ENCODE peak calls at places on chromosomes 16 and 17, in six cellular contexts. P is A673, H is PC-3, D is transverse colon, F is lower lobe of right lung, I is Peyer's patch. V is an unnamed sample.

GRCh38 chr16:67537636-67538591 is 9.3 kb downstream of the RIPOR1 start:
- DNase-seq in P (no peak), H (no peak), D (peak), F (peak), I (peak), V (no peak)

GRCh38 chr17:40443196-40443987 is at the start of gene IGFBP4:
- DNase-seq in P (peak), H (peak), D (peak), F (peak), I (peak), V (no peak)

GRCh38 chr17:65323055-65323454 is 185.9 kb downstream of the RGS9 start:
- DNase-seq in P (no peak), H (no peak), D (no peak), F (no peak), I (no peak), V (peak)

GRCh38 chr16:25010542-25010941 is 4.6 kb downstream of the ARHGAP17 start:
- DNase-seq in P (peak), H (no peak), D (no peak), F (no peak), I (no peak), V (no peak)

GRCh38 chr16:23125277-23125676 is 24.0 kb downstream of the USP31 start:
- DNase-seq in P (no peak), H (no peak), D (no peak), F (no peak), I (no peak), V (no peak)

GRCh38 chr16:27489906-27490305 is 59.8 kb downstream of the GTF3C1 start:
- DNase-seq in P (no peak), H (no peak), D (no peak), F (no peak), I (no peak), V (no peak)

GRCh38 chr16:55662641-55663040 is 6.9 kb downstream of the SLC6A2 start:
- DNase-seq in P (no peak), H (no peak), D (no peak), F (no peak), I (no peak), V (no peak)

GRCh38 chr17:45940826-45941225 is 46.5 kb downstream of the MAPT start:
- DNase-seq in P (no peak), H (no peak), D (peak), F (no peak), I (no peak), V (no peak)

GRCh38 chr17:41678907-41679739 is 9.6 kb upstream of the EIF1 start:
- DNase-seq in P (peak), H (peak), D (no peak), F (no peak), I (peak), V (peak)

DNA sequence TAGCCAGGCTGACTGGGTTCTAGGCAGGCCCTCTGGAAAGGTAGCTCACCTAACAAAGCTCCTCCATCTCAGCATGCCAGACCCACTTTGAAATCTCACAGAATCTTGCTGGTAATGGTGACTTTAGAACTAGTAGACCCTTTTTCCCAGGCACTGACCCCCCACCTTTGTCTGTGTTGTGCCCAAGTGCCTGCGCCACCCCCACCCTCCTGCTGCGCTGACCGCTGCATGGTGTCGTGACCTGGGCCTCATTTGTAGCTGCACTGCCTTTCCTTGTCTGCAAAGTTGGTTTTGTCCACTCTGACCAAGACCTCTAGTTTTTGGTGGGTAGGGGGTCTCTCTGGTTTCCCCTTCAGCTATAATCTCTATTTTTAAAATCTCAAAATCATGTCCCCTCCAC is 6.8 kb downstream of the ATXN1L start:
- DNase-seq in P (no peak), H (no peak), D (no peak), F (no peak), I (no peak), V (no peak)
- H3K4me3 ChIP-seq in P (no peak), H (no peak), D (no peak), F (no peak), I (no peak), V (no peak)

GRCh38 chr17:62807812-62808575 is at the start of gene MARCHF10:
- DNase-seq in P (no peak), H (peak), D (peak), F (peak), I (no peak), V (peak)
- H3K4me3 ChIP-seq in P (no peak), H (peak), D (no peak), F (peak), I (no peak), V (no peak)

DNA sequence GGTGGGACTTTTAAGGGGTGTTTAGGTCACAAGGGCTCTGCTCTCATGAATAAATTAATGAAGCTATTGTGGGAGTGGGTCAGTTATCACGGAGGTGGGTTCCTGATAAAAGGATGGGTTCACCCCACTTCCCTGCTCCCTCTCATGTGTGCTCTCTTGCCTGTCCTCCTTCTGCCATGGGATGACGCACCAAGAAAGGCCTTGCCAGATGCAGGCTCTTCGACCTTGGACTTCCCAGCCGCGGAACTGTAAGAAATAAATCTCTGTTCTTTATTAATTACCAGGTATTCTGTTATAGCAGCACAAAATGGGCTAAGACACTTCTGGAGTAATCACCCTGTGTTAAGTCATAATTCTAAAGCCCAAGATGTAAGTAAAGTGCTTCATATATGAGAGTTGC is 141.5 kb downstream of the ASIC2 start:
- DNase-seq in P (no peak), H (no peak), D (no peak), F (no peak), I (no peak), V (no peak)
- H3K4me3 ChIP-seq in P (no peak), H (no peak), D (no peak), F (no peak), I (no peak), V (no peak)

DNA sequence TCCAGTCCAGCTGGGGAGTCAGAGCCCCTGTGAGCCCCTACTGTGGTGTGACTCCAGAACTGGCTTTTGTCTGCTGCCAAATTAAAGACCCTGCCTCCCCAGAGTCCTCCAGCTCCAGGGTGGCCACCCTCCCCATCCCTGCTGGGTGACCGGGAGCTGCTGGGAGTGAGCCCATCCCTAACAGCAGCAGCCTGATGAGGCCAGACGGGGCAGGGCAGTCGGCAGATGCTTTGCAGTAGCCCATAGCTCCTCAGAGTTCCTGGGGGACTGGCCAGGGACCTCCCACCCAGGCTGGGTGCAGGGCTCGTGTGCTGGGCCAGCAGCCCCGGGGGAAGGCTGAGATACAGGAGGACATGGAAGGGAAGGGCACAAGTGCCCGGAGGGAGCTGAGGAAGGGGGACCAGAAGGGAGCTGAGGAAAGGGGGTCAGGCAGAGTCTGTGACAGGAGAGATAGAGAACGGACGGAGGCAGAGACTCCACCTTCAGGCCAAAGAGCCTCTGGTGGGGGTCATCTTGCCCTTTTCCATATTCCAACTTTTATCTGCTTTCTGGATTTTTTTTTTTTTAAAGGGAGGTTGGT is 12.7 kb upstream of the MRPS23 start:
- DNase-seq in P (no peak), H (no peak), D (no peak), F (no peak), I (no peak), V (no peak)
- H3K4me3 ChIP-seq in P (no peak), H (peak), D (no peak), F (peak), I (peak), V (no peak)

DNA sequence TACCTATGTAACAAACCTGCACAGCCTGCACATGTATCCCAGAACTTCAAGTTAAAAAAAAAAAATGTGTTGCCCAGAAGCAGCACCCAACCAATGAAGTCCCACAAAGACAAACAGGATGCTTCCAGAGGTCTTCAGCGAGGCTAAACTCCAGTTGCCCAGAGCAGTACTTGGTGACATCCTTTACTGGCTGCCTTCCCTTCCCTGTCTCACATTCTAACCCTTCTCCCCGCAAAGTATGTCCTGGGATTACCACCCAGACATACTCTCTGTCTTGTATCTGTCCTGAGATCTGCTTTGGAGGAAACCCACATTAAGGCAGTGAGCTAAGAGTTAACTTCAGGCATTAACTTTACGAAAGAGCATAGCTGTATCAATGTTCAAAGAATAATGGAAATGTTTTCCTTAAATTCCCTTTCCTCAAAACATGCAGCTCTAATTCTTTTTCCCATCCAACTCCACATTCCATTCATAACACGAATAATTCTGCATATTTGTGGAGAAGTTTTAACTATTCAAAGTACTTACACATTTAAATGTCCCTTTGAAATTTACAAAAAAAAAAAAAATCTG is 385.2 kb downstream of the NPIPA8 start:
- DNase-seq in P (no peak), H (no peak), D (no peak), F (no peak), I (no peak), V (no peak)
- H3K4me3 ChIP-seq in P (no peak), H (no peak), D (no peak), F (no peak), I (no peak), V (no peak)